ENCODE peak calls at places on chromosome 15, in four cellular contexts. G, L, R and A are unnamed samples. For H3K9me3 and H3K36me3, the result is how much of the 10 kb centered on the place peaks cover.

GRCh38 chr15:63481105-63481810 is 23.1 kb upstream of the USP3 start:
- DNase-seq in G (peak), L (no peak), R (no peak), A (peak)

GRCh38 chr15:42274693-42274971 is 1.4 kb upstream of the TMEM87A start:
- DNase-seq in G (no peak), L (no peak), R (peak), A (no peak)

GRCh38 chr15:25862469-25863066 is 559 bp downstream of the ATP10A start:
- DNase-seq in G (peak), L (no peak), R (no peak), A (peak)

GRCh38 chr15:49255966-49256759 is 86.1 kb downstream of the GALK2 start:
- DNase-seq in G (no peak), L (no peak), R (no peak), A (no peak)

GRCh38 chr15:56765252-56765651 is 31.9 kb upstream of the ZNF280D start:
- DNase-seq in G (peak), L (no peak), R (no peak), A (peak)

GRCh38 chr15:57752426-57752825 is 45.9 kb downstream of the POLR2M start:
- DNase-seq in G (no peak), L (no peak), R (peak), A (no peak)

GRCh38 chr15:65232520-65232919 is 21.2 kb upstream of the CILP start:
- DNase-seq in G (no peak), L (no peak), R (no peak), A (no peak)

GRCh38 chr15:66454143-66454542 is 43.4 kb downstream of the SNAPC5 start:
- DNase-seq in G (peak), L (no peak), R (no peak), A (no peak)

GRCh38 chr15:45333550-45333949 is 44.8 kb downstream of the GATM start:
- DNase-seq in G (peak), L (no peak), R (peak), A (peak)

GRCh38 chr15:60128710-60129109 is 124.6 kb downstream of the FOXB1 start:
- DNase-seq in G (no peak), L (no peak), R (no peak), A (no peak)

GRCh38 chr15:54307926-54308325 is 329.7 kb downstream of the UNC13C start:
- DNase-seq in G (no peak), L (no peak), R (no peak), A (no peak)

GRCh38 chr15:62569460-62570404 is 404.6 kb upstream of the C2CD4B start:
- DNase-seq in G (peak), L (no peak), R (peak), A (peak)

GRCh38 chr15:41259546-41260189 is 28.6 kb downstream of the CHP1 start:
- DNase-seq in G (no peak), L (no peak), R (no peak), A (no peak)

GRCh38 chr15:69559440-69560215 is 107.0 kb downstream of the RPLP1 start:
- DNase-seq in G (no peak), L (no peak), R (no peak), A (peak)

GRCh38 chr15:80317389-80318169 is 65.6 kb upstream of the CTXND1 start:
- DNase-seq in G (peak), L (no peak), R (no peak), A (peak)

GRCh38 chr15:70535071-70535954 is 228.0 kb downstream of the UACA start:
- DNase-seq in G (no peak), L (no peak), R (no peak), A (no peak)

GRCh38 chr15:34358367-34358766 is 8.6 kb downstream of the LPCAT4 start:
- DNase-seq in G (no peak), L (no peak), R (no peak), A (no peak)

GRCh38 chr15:44264148-44264547 is 24.4 kb upstream of the GOLM2 start:
- DNase-seq in G (no peak), L (no peak), R (no peak), A (no peak)

GRCh38 chr15:51099185-51099584 is 4.5 kb upstream of the TNFAIP8L3 start:
- DNase-seq in G (no peak), L (no peak), R (no peak), A (no peak)
- H3K9me3 ChIP-seq in G (under half), L (under half), R (under half), A (under half)

GRCh38 chr15:101000271-101000681 is 81.1 kb downstream of the LRRK1 start:
- DNase-seq in G (no peak), L (no peak), R (no peak), A (no peak)
- H3K36me3 ChIP-seq in G (under half), L (under half), R (under half), A (half or more)

DNA sequence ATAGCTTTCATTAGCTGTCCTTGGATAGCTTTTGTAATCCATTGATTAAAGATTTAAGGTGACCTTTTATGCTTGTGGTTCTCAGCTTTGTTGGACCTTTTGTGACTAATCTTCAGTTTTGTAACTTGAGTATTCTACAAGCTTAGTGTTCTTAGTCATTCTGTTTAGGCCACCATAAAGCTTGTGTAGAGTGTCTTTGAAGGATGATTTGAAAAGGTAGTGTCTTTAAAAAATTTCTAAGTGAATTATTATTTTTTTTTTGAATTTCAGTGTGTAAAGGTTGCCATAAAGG is 7.5 kb downstream of the MORF4L1 start:
- DNase-seq in G (peak), L (no peak), R (no peak), A (no peak)
- H3K4me3 ChIP-seq in G (no peak), L (no peak), R (no peak), A (no peak)

GRCh38 chr15:87762110-87762509 is 494.4 kb downstream of the NTRK3 start:
- DNase-seq in G (no peak), L (no peak), R (no peak), A (no peak)

GRCh38 chr15:87757084-87757483 is 499.5 kb downstream of the NTRK3 start:
- DNase-seq in G (no peak), L (no peak), R (no peak), A (no peak)

GRCh38 chr15:87760915-87761314 is 495.6 kb downstream of the NTRK3 start:
- DNase-seq in G (no peak), L (no peak), R (no peak), A (no peak)

GRCh38 chr15:87756072-87756471 is 500.5 kb downstream of the NTRK3 start:
- DNase-seq in G (no peak), L (no peak), R (no peak), A (no peak)

DNA sequence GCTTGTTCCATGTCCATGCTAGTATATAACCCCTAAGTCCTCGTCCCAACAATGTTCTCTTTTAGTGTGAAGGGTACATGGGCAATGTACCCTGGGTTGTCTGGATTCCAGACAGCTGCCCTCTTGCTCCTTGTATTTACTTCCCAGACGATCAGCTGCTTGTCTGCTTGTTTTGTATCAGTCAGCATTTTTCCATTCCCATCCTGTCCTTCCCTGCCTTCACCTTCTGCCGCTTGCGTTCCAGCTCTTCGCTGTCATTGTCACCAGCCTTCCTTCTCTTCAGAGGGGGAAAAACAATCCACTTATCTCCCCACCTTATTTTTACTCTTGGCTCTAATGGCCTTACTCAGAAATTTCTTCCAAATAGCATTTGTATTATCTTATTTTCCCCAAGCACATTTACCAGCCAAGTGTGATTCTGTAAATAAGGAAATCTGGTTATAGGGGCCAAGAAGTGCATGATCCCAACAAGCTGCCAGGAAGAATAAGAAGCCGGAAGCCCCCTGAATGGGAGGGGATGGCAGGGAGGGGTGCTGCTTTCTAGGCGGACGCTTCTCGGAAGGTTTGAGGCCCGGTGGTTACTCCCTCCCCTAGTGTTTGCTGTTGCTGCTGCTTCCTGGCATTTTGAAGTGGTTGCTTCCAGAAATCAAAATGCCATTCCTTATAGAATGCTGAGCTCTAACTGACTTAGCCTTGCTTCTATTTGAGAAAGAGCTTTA is 497.6 kb downstream of the NTRK3 start:
- DNase-seq in G (no peak), L (no peak), R (no peak), A (no peak)
- H3K9me3 ChIP-seq in G (under half), L (under half), R (under half), A (under half)

DNA sequence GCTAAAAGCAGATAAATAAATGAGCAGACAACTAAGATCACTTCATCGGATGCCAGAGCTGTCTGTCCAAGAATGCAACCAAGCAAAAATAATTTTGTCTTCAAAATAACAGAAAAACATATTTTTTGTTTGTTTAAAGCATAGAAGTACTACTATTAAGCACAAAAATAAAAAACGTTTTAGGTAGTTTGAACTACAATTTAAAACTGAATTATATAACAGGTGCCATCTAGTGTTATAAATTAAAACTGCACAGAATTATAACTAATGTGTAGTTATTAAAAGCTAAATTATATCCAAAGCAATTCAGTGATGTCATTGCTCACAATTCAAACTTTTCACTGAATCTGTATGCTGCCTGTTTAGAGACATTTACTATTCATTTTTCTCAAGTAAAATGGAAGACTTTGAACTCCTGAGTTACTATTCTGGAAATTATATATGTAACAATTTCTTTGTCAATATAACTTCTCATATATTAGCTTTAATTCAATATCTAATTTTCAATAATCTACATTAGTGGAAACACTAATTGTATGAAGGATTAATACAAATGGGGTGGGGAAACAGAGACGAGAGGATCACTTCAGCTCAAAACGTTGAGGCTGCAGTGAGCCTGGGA is 29.5 kb downstream of the LINS1 start:
- DNase-seq in G (no peak), L (no peak), R (no peak), A (no peak)
- H3K36me3 ChIP-seq in G (under half), L (under half), R (under half), A (under half)